ENCODE peak calls at places on chromosomes 7 and 10, in four cellular contexts. I, Q, T and C are unnamed samples.

GRCh38 chr10:61970182-61971015 is 68.9 kb downstream of the ARID5B start:
- DNase-seq in I (no peak), Q (no peak), T (no peak), C (no peak)

GRCh38 chr7:96321041-96321669 is 743 bp downstream of the SLC25A13 start:
- DNase-seq in I (peak), Q (peak), T (peak), C (peak)

GRCh38 chr7:44607141-44608068 is 978 bp downstream of the OGDH start:
- DNase-seq in I (no peak), Q (no peak), T (no peak), C (no peak)

GRCh38 chr10:110077436-110078120 is 69.8 kb downstream of the ADD3 start:
- DNase-seq in I (no peak), Q (no peak), T (peak), C (peak)

GRCh38 chr7:26202019-26202985 is 757 bp downstream of the CBX3 start:
- DNase-seq in I (peak), Q (no peak), T (peak), C (peak)

GRCh38 chr7:87564290-87564963 is 36.3 kb downstream of the ABCB1 start:
- DNase-seq in I (peak), Q (no peak), T (peak), C (peak)

GRCh38 chr7:158265743-158266080 is 321.9 kb downstream of the PTPRN2 start:
- DNase-seq in I (no peak), Q (no peak), T (no peak), C (no peak)

GRCh38 chr7:6165075-6165474 is 107.3 kb downstream of the CYTH3 start:
- DNase-seq in I (no peak), Q (no peak), T (no peak), C (no peak)

GRCh38 chr10:12608761-12609160 is 259.4 kb downstream of the CAMK1D start:
- DNase-seq in I (no peak), Q (no peak), T (no peak), C (no peak)

GRCh38 chr7:7992502-7992901 is 23.9 kb downstream of the GLCCI1 start:
- DNase-seq in I (no peak), Q (no peak), T (no peak), C (no peak)

GRCh38 chr7:152145853-152146466 is 120.5 kb downstream of the GALNT11 start:
- DNase-seq in I (peak), Q (no peak), T (peak), C (peak)

GRCh38 chr10:64682043-64682442 is 1160.8 kb downstream of the REEP3 start:
- DNase-seq in I (peak), Q (no peak), T (no peak), C (no peak)

GRCh38 chr7:77679608-77680007 is 16.7 kb upstream of the RSBN1L start:
- DNase-seq in I (peak), Q (no peak), T (no peak), C (no peak)

GRCh38 chr10:21740989-21741388 is 207.0 kb downstream of the MLLT10 start:
- DNase-seq in I (no peak), Q (no peak), T (no peak), C (no peak)

GRCh38 chr7:95481768-95482167 is 4.0 kb upstream of the ASB4 start:
- DNase-seq in I (no peak), Q (no peak), T (no peak), C (no peak)

GRCh38 chr10:11823989-11824346 is 812 bp downstream of the PROSER2 start:
- DNase-seq in I (no peak), Q (no peak), T (peak), C (no peak)

GRCh38 chr7:41114166-41114565 is 588.7 kb downstream of the INHBA start:
- DNase-seq in I (peak), Q (no peak), T (no peak), C (no peak)

GRCh38 chr7:26515462-26515861 is 223.8 kb downstream of the SNX10 start:
- DNase-seq in I (peak), Q (no peak), T (peak), C (no peak)

GRCh38 chr10:5945561-5946418 is 31.6 kb downstream of the IL15RA start:
- DNase-seq in I (peak), Q (no peak), T (peak), C (peak)

GRCh38 chr10:4725917-4726606 is 99.9 kb upstream of the AKR1E2 start:
- DNase-seq in I (peak), Q (no peak), T (no peak), C (peak)

GRCh38 chr7:89334785-89335184 is 539.2 kb upstream of the TEX47 start:
- DNase-seq in I (peak), Q (no peak), T (peak), C (no peak)

GRCh38 chr7:6340241-6340640 is 67.8 kb upstream of the CYTH3 start:
- DNase-seq in I (no peak), Q (no peak), T (no peak), C (no peak)

GRCh38 chr7:2012981-2013380 is 219.8 kb downstream of the MAD1L1 start:
- DNase-seq in I (no peak), Q (no peak), T (no peak), C (peak)

GRCh38 chr7:12729112-12729511 is 41.7 kb downstream of the ARL4A start:
- DNase-seq in I (peak), Q (no peak), T (peak), C (peak)

GRCh38 chr10:79310217-79310865 is 36.9 kb upstream of the PPIF start:
- DNase-seq in I (no peak), Q (no peak), T (no peak), C (no peak)

GRCh38 chr10:70053896-70054641 is 1.4 kb downstream of the MACROH2A2 start:
- DNase-seq in I (peak), Q (no peak), T (no peak), C (no peak)

GRCh38 chr10:4526426-4526825 is 299.6 kb upstream of the AKR1E2 start:
- DNase-seq in I (no peak), Q (no peak), T (no peak), C (no peak)

GRCh38 chr7:80881361-80881760 is 37.5 kb downstream of the SEMA3C start:
- DNase-seq in I (no peak), Q (no peak), T (no peak), C (no peak)

GRCh38 chr7:116810267-116811116 is 51.9 kb upstream of the CAPZA2 start:
- DNase-seq in I (peak), Q (no peak), T (no peak), C (peak)

GRCh38 chr10:70315815-70316214 is 32.0 kb upstream of the NPFFR1 start:
- DNase-seq in I (no peak), Q (no peak), T (no peak), C (no peak)

GRCh38 chr10:131244836-131245235 is 66.7 kb downstream of the TCERG1L start:
- DNase-seq in I (no peak), Q (no peak), T (no peak), C (no peak)

GRCh38 chr10:72682626-72683025 is 9.3 kb upstream of the MCU start:
- DNase-seq in I (no peak), Q (no peak), T (peak), C (no peak)

GRCh38 chr7:98420966-98421612 is 20.2 kb upstream of the BAIAP2L1 start:
- DNase-seq in I (peak), Q (peak), T (peak), C (peak)

GRCh38 chr7:104548861-104549260 is 220.5 kb downstream of the LHFPL3 start:
- DNase-seq in I (peak), Q (no peak), T (peak), C (no peak)